ENCODE peak calls at places on chromosomes 13 and 19, in seven cellular contexts. K is SHP77 treated with DMSO at 0.1 percent for 48 hours; U is activated CD4-positive, alpha-beta memory T cell treated with anti-CD3 and anti-CD28 coated beads, Interleukin-2, amount 10 ng/mL, durations not matched to agents 7 days and 5 days; Y is Calu3; X is activated naive CD4-positive, alpha-beta T cell; Z is fibroblast of pulmonary artery; S is left ventricle myocardium inferior. N is an unnamed sample.

GRCh38 chr19:2323707-2324106 is 4.7 kb downstream of the LSM7 start:
- DNase-seq in K (no peak), U (no peak), Y (no peak), X (no peak), Z (no peak), S (no peak), N (no peak)

GRCh38 chr19:48249502-48250014 is 6.2 kb downstream of the CARD8 start:
- DNase-seq in K (no peak), U (peak), Y (no peak), X (peak), Z (peak), S (peak), N (no peak)

GRCh38 chr19:15629003-15629880 is 11.5 kb upstream of the CYP4F3 start:
- DNase-seq in K (peak), U (peak), Y (peak), X (peak), Z (peak), S (peak), N (peak)

GRCh38 chr19:52690395-52691214 is 44.2 kb downstream of the ZNF611 start:
- DNase-seq in K (no peak), U (peak), Y (no peak), X (peak), Z (peak), S (peak), N (peak)

GRCh38 chr13:72889496-72889895 is 107.6 kb downstream of the PIBF1 start:
- DNase-seq in K (no peak), U (no peak), Y (no peak), X (no peak), Z (no peak), S (no peak), N (no peak)

GRCh38 chr19:3776479-3777040 is 4.5 kb upstream of the RAX2 start:
- DNase-seq in K (no peak), U (no peak), Y (no peak), X (no peak), Z (no peak), S (no peak), N (no peak)

GRCh38 chr19:45173816-45174215 is 4.2 kb downstream of the TRAPPC6A start:
- DNase-seq in K (no peak), U (no peak), Y (no peak), X (no peak), Z (no peak), S (no peak), N (no peak)

GRCh38 chr13:38687246-38688229 is 661 bp downstream of the FREM2 start:
- DNase-seq in K (no peak), U (no peak), Y (peak), X (no peak), Z (no peak), S (no peak), N (peak)

GRCh38 chr19:56942749-56943148 is 102.2 kb upstream of the PEG3 start:
- DNase-seq in K (no peak), U (no peak), Y (no peak), X (no peak), Z (no peak), S (peak), N (peak)

GRCh38 chr13:34731486-34731885 is 210.6 kb upstream of the NBEA start:
- DNase-seq in K (no peak), U (no peak), Y (no peak), X (no peak), Z (no peak), S (no peak), N (no peak)

GRCh38 chr19:9967326-9967725 is 31.0 kb upstream of the OLFM2 start:
- DNase-seq in K (no peak), U (no peak), Y (no peak), X (no peak), Z (peak), S (no peak), N (no peak)

GRCh38 chr19:376111-376470 is 31.5 kb upstream of the MIER2 start:
- DNase-seq in K (no peak), U (no peak), Y (no peak), X (no peak), Z (no peak), S (no peak), N (no peak)